ENCODE peak calls at places on chromosomes 6 and 20, in four cellular contexts. K, J, Z and H are unnamed samples.

GRCh38 chr6:85424981-85425380 is 24.9 kb upstream of the NT5E start:
- DNase-seq in K (no peak), J (no peak), Z (no peak), H (no peak)

GRCh38 chr6:87281426-87281825 is 41.0 kb upstream of the SMIM8 start:
- DNase-seq in K (no peak), J (no peak), Z (no peak), H (no peak)

GRCh38 chr6:4776967-4777925 is 1.0 kb downstream of the CDYL start:
- DNase-seq in K (no peak), J (peak; percentile 59), Z (no peak), H (peak; percentile 11)

GRCh38 chr6:4849628-4850027 is 73.4 kb downstream of the CDYL start:
- DNase-seq in K (no peak), J (no peak), Z (no peak), H (no peak)

GRCh38 chr6:44176935-44177509 is 18.4 kb downstream of the CAPN11 start:
- DNase-seq in K (no peak), J (no peak), Z (peak; percentile 41), H (no peak)

GRCh38 chr20:16308754-16309153 is 264.5 kb downstream of the KIF16B start:
- DNase-seq in K (no peak), J (no peak), Z (no peak), H (no peak)

GRCh38 chr6:109304284-109305015 is 77.8 kb downstream of the CD164 start:
- DNase-seq in K (no peak), J (peak; percentile 81), Z (no peak), H (no peak)

GRCh38 chr20:21325296-21325695 is 22.2 kb downstream of the XRN2 start:
- DNase-seq in K (no peak), J (no peak), Z (no peak), H (no peak)

GRCh38 chr20:8722277-8722928 is 346.5 kb upstream of the PLCB4 start:
- DNase-seq in K (peak; percentile 83), J (peak; percentile 44), Z (peak; percentile 30), H (peak; percentile 59)

GRCh38 chr20:6122111-6122872 is 538 bp downstream of the FERMT1 start:
- DNase-seq in K (peak; percentile 32), J (no peak), Z (no peak), H (no peak)

GRCh38 chr6:166007349-166008263 is 160.0 kb downstream of the TBXT start:
- DNase-seq in K (no peak), J (no peak), Z (no peak), H (no peak)

GRCh38 chr6:153980176-153980575 is 58.9 kb upstream of the OPRM1 start:
- DNase-seq in K (no peak), J (no peak), Z (no peak), H (no peak)

DNA sequence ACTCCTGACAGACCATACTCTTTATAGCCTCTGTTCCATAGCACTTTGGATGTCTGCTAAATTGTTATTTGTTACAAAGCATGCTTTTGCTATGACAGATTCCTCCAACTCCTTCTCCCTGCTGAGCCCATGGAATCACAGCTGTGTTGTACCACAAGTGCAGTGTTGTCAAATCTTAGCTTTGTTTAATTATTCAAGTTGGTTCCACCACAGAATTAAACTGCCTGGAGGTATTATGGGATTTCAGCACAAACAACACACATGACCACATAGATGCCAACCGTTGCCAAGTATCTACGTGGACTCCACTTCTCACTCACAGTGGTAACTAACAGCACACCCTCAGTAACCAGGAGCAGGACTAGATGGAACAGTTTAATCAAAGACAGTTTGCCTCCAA is 32.7 kb upstream of the MARCKS start:
- DNase-seq in K (no peak), J (no peak), Z (no peak), H (no peak)
- TF ChIP-seq FOXK2 in K (no peak), J (no peak), Z (no peak), H (no peak)

GRCh38 chr6:168136622-168137021 is 57.6 kb upstream of the FRMD1 start:
- DNase-seq in K (no peak), J (no peak), Z (no peak), H (no peak)
- TF ChIP-seq FOXM1 in K (no peak), J (no peak), Z (no peak), H (no peak)

DNA sequence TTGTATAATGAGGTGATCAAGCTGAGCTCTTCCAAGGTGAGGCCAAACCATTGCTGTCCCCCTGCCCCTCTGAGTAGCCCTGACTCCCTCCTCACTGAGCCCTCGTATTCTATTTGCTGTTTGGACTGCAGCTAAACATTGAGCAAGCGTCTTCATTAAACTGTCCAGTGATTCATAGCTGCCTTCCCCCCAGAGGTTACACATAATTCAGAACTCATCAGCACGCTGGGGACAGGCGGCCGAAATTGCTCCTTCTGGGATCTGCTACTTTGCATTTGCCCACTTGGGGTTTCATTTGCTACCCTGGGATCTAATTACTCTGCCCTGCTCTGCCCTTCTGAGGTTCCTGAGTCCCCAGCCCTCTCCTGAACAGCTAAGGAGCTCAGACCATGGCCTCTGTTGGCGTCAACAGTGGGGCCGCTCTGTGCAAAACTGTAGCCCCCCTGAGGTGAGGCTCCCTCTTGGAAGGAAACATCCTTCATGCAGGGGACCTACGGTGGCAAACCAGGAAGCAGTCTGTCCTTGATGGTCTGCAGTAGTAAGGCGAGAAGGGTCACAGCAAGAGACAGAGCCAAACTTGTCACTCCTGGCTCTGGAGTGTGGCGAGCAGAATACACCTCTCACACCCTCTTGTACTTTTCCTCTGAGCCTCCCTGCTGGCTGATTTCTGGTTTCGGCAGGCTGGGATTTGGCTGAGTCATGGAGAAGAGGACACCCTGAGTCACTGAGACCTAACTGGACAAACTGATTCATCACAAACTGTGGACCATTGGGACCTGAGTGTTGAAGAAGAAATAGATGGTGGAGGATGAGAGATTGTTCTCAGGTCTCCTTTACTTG is 102.0 kb downstream of the F13A1 start:
- DNase-seq in K (no peak), J (no peak), Z (no peak), H (no peak)
- TF ChIP-seq FOXK2 in K (no peak), J (no peak), Z (no peak), H (no peak)

GRCh38 chr6:107820571-107821261 is 3.4 kb downstream of the SCML4 start:
- DNase-seq in K (no peak), J (no peak), Z (no peak), H (peak; percentile 34)

GRCh38 chr6:107819976-107820551 is 4.0 kb downstream of the SCML4 start:
- DNase-seq in K (no peak), J (no peak), Z (no peak), H (peak; percentile 33)

GRCh38 chr6:107821591-107821990 is 2.5 kb downstream of the SCML4 start:
- DNase-seq in K (no peak), J (no peak), Z (no peak), H (no peak)

GRCh38 chr6:107822154-107823046 is 1.7 kb downstream of the SCML4 start:
- DNase-seq in K (no peak), J (no peak), Z (peak; percentile 21), H (no peak)

DNA sequence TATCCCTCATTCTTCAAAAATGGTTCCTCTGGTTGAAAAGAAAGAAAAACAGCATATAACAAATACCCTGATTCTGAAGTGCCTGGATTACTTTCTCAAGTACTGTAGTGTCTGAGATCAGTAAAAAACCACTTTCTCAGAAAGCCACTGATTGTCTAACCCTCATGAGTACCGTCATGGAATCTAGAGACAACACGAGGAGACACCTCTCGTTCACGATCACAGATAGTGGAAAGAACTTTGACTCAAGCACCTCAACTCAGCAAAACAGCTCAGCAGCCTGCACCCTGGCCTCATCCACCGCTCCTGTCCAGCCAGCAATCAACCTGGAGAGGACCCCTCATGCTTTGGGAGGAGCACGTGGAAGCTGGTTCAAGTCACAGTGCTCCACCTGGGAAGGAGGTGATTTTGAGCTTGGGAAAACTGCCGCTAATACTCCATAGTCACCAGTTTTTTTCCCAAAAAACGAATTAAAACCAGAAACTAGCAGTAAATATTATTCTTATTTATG is 1.0 kb downstream of the SCML4 start:
- DNase-seq in K (no peak), J (no peak), Z (no peak), H (no peak)
- TF ChIP-seq FOXM1 in K (no peak), J (no peak), Z (no peak), H (no peak)

GRCh38 chr20:50728486-50728980 is 2.8 kb upstream of the PARD6B start:
- DNase-seq in K (peak; percentile 35), J (no peak), Z (no peak), H (no peak)

GRCh38 chr20:50726955-50727791 is 4.2 kb upstream of the PARD6B start:
- DNase-seq in K (no peak), J (no peak), Z (no peak), H (no peak)

GRCh38 chr20:50729925-50730764 is 1.2 kb upstream of the PARD6B start:
- DNase-seq in K (peak; percentile 55), J (no peak), Z (no peak), H (no peak)

GRCh38 chr20:50728981-50729874 is 2.2 kb upstream of the PARD6B start:
- DNase-seq in K (peak; percentile 75), J (no peak), Z (no peak), H (no peak)

GRCh38 chr20:50727792-50728485 is 3.4 kb upstream of the PARD6B start:
- DNase-seq in K (peak; percentile 85), J (no peak), Z (no peak), H (no peak)
- TF ChIP-seq FOXK2 in K (no peak), J (no peak), Z (no peak), H (no peak)

GRCh38 chr6:99407076-99407475 is 13.1 kb upstream of the COQ3 start:
- DNase-seq in K (no peak), J (no peak), Z (no peak), H (no peak)

GRCh38 chr6:99402458-99402857 is 8.5 kb upstream of the COQ3 start:
- DNase-seq in K (no peak), J (no peak), Z (no peak), H (no peak)
- TF ChIP-seq FOXM1 in K (no peak), J (no peak), Z (no peak), H (no peak)

GRCh38 chr6:163162007-163162873 is 252.3 kb upstream of the QKI start:
- DNase-seq in K (no peak), J (no peak), Z (no peak), H (no peak)
- TF ChIP-seq FOXK2 in K (no peak), J (no peak), Z (no peak), H (no peak)

GRCh38 chr20:50270034-50270395 is 79.4 kb downstream of the CEBPB start:
- DNase-seq in K (no peak), J (no peak), Z (no peak), H (no peak)

GRCh38 chr20:50271201-50271600 is 80.6 kb downstream of the CEBPB start:
- DNase-seq in K (no peak), J (no peak), Z (no peak), H (no peak)

GRCh38 chr20:50270569-50270968 is 79.9 kb downstream of the CEBPB start:
- DNase-seq in K (no peak), J (no peak), Z (no peak), H (no peak)

GRCh38 chr20:50272413-50273120 is 81.9 kb downstream of the CEBPB start:
- DNase-seq in K (peak; percentile 89), J (no peak), Z (no peak), H (no peak)

GRCh38 chr20:50271674-50272412 is 81.2 kb downstream of the CEBPB start:
- DNase-seq in K (no peak), J (no peak), Z (no peak), H (no peak)
- TF ChIP-seq FOXM1 in K (no peak), J (no peak), Z (no peak), H (no peak)

GRCh38 chr6:74749211-74750142 is 456.4 kb downstream of the COL12A1 start:
- DNase-seq in K (no peak), J (no peak), Z (no peak), H (no peak)
- TF ChIP-seq FOXK2 in K (no peak), J (no peak), Z (no peak), H (no peak)